ENCODE peak calls at places on chromosomes 5 and 9, in five cellular contexts. One of them, this sample, is unnamed.

GRCh38 chr9:109194157-109194556 is 27.1 kb upstream of the FRRS1L start:
- DNase-seq in H9: no peak
- DNase-seq in prostate gland: no peak
- DNase-seq in CD4-positive, alpha-beta T cell: no peak
- DNase-seq in CD8-positive, alpha-beta T cell: no peak
- DNase-seq in this sample: no peak

GRCh38 chr5:107456281-107456715 is 214.4 kb downstream of the EFNA5 start:
- DNase-seq in H9: no peak
- DNase-seq in prostate gland: peak
- DNase-seq in CD4-positive, alpha-beta T cell: no peak
- DNase-seq in CD8-positive, alpha-beta T cell: no peak
- DNase-seq in this sample: no peak

GRCh38 chr5:54243483-54244080 is 66.8 kb downstream of the ARL15 start:
- DNase-seq in H9: no peak
- DNase-seq in prostate gland: no peak
- DNase-seq in CD4-positive, alpha-beta T cell: peak
- DNase-seq in CD8-positive, alpha-beta T cell: no peak
- DNase-seq in this sample: no peak

GRCh38 chr5:26470439-26470838 is 567.9 kb downstream of the CDH9 start:
- DNase-seq in H9: no peak
- DNase-seq in prostate gland: no peak
- DNase-seq in CD4-positive, alpha-beta T cell: no peak
- DNase-seq in CD8-positive, alpha-beta T cell: no peak
- DNase-seq in this sample: no peak

GRCh38 chr5:134554319-134555222 is 29.1 kb downstream of the JADE2 start:
- DNase-seq in H9: no peak
- DNase-seq in prostate gland: peak
- DNase-seq in CD4-positive, alpha-beta T cell: no peak
- DNase-seq in CD8-positive, alpha-beta T cell: no peak
- DNase-seq in this sample: no peak

GRCh38 chr5:136420168-136420916 is 55.0 kb upstream of the TRPC7 start:
- DNase-seq in H9: no peak
- DNase-seq in prostate gland: no peak
- DNase-seq in CD4-positive, alpha-beta T cell: no peak
- DNase-seq in CD8-positive, alpha-beta T cell: no peak
- DNase-seq in this sample: no peak

GRCh38 chr5:77832166-77832770 is 56.1 kb upstream of the TBCA start:
- DNase-seq in H9: no peak
- DNase-seq in prostate gland: no peak
- DNase-seq in CD4-positive, alpha-beta T cell: no peak
- DNase-seq in CD8-positive, alpha-beta T cell: no peak
- DNase-seq in this sample: no peak

GRCh38 chr5:139287890-139288635 is 5.5 kb upstream of the MATR3 start:
- DNase-seq in H9: no peak
- DNase-seq in prostate gland: no peak
- DNase-seq in CD4-positive, alpha-beta T cell: no peak
- DNase-seq in CD8-positive, alpha-beta T cell: no peak
- DNase-seq in this sample: no peak

GRCh38 chr5:124289641-124290201 is 456.7 kb downstream of the ZNF608 start:
- DNase-seq in H9: peak
- DNase-seq in prostate gland: peak
- DNase-seq in CD4-positive, alpha-beta T cell: no peak
- DNase-seq in CD8-positive, alpha-beta T cell: no peak
- DNase-seq in this sample: no peak

GRCh38 chr5:95963650-95964410 is 2.2 kb upstream of the ELL2 start:
- DNase-seq in H9: no peak
- DNase-seq in prostate gland: no peak
- DNase-seq in CD4-positive, alpha-beta T cell: no peak
- DNase-seq in CD8-positive, alpha-beta T cell: no peak
- DNase-seq in this sample: no peak

GRCh38 chr5:168746893-168747640 is 167.9 kb upstream of the PANK3 start:
- DNase-seq in H9: no peak
- DNase-seq in prostate gland: no peak
- DNase-seq in CD4-positive, alpha-beta T cell: no peak
- DNase-seq in CD8-positive, alpha-beta T cell: no peak
- DNase-seq in this sample: no peak

GRCh38 chr5:78779771-78780616 is 131.4 kb upstream of the LHFPL2 start:
- DNase-seq in H9: no peak
- DNase-seq in prostate gland: no peak
- DNase-seq in CD4-positive, alpha-beta T cell: no peak
- DNase-seq in CD8-positive, alpha-beta T cell: no peak
- DNase-seq in this sample: no peak

GRCh38 chr5:39102684-39103155 is 28.5 kb upstream of the RICTOR start:
- DNase-seq in H9: no peak
- DNase-seq in prostate gland: no peak
- DNase-seq in CD4-positive, alpha-beta T cell: no peak
- DNase-seq in CD8-positive, alpha-beta T cell: no peak
- DNase-seq in this sample: no peak

GRCh38 chr5:56557198-56557597 is 258.2 kb upstream of the MAP3K1 start:
- DNase-seq in H9: no peak
- DNase-seq in prostate gland: no peak
- DNase-seq in CD4-positive, alpha-beta T cell: no peak
- DNase-seq in CD8-positive, alpha-beta T cell: no peak
- DNase-seq in this sample: no peak

DNA sequence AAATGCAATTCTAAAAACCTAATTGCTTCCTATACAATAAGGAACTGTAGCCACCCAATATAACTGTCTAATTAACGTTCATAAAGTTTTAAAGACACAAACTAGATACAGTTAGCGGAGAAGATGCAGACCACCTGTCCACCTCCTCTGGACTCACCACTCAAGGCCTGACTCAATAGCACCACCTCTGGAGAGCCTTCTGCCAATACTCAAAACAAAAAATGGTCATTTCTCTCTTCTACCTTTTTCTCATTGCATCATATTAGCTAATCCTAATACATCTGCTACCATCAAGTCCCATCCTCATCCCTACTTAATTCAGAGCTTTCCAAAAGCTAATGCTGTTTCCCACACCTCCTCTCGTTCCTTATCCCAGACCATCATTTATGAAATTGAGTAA is 159.9 kb downstream of the MLLT3 start:
- DNase-seq in H9: no peak
- DNase-seq in prostate gland: no peak
- DNase-seq in CD4-positive, alpha-beta T cell: no peak
- DNase-seq in CD8-positive, alpha-beta T cell: no peak
- DNase-seq in this sample: no peak
- TF ChIP-seq CTCF in H9: peak
- TF ChIP-seq CTCF in prostate gland: no peak
- TF ChIP-seq CTCF in CD4-positive, alpha-beta T cell: no peak
- TF ChIP-seq CTCF in CD8-positive, alpha-beta T cell: no peak
- TF ChIP-seq CTCF in this sample: no peak

DNA sequence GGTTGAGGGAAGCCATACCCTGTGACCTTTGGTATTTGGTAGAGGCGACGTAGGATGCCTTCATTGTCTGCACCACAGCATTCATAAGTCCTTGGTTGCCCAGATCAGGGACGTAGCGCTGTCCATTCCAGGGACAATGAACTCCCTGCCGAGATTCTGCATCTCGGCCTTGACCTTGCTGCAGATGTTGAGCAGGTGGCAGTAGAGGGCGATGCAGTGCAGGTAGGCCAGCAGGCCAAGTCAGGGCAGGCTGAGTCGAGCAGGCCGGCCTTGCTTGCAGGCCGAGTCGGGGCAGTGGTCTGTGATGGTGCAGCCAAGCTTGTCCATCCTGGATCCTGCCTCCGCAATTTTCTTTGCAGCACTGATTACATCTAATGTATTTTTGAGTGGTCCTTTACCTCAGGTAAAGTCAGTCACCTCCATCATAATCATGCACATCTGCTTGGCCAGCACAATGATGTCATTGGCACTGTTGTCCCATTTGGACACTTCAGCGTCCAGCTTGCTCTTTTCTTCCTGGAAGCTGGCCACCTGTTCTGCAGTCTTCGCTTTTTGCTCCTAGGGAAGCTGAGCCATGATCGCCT is 93.4 kb upstream of the CCDC112 start:
- DNase-seq in H9: peak
- DNase-seq in prostate gland: no peak
- DNase-seq in CD4-positive, alpha-beta T cell: no peak
- DNase-seq in CD8-positive, alpha-beta T cell: no peak
- DNase-seq in this sample: no peak
- TF ChIP-seq CTCF in H9: peak
- TF ChIP-seq CTCF in prostate gland: no peak
- TF ChIP-seq CTCF in CD4-positive, alpha-beta T cell: no peak
- TF ChIP-seq CTCF in CD8-positive, alpha-beta T cell: no peak
- TF ChIP-seq CTCF in this sample: peak

GRCh38 chr9:98240475-98240874 is 15.0 kb downstream of the TBC1D2 start:
- DNase-seq in H9: no peak
- DNase-seq in prostate gland: no peak
- DNase-seq in CD4-positive, alpha-beta T cell: no peak
- DNase-seq in CD8-positive, alpha-beta T cell: no peak
- DNase-seq in this sample: no peak

GRCh38 chr9:98236881-98237487 is 18.5 kb downstream of the TBC1D2 start:
- DNase-seq in H9: no peak
- DNase-seq in prostate gland: no peak
- DNase-seq in CD4-positive, alpha-beta T cell: no peak
- DNase-seq in CD8-positive, alpha-beta T cell: no peak
- DNase-seq in this sample: no peak

GRCh38 chr9:98241357-98242104 is 13.9 kb downstream of the TBC1D2 start:
- DNase-seq in H9: no peak
- DNase-seq in prostate gland: no peak
- DNase-seq in CD4-positive, alpha-beta T cell: no peak
- DNase-seq in CD8-positive, alpha-beta T cell: no peak
- DNase-seq in this sample: no peak
- TF ChIP-seq CTCF in H9: peak
- TF ChIP-seq CTCF in prostate gland: no peak
- TF ChIP-seq CTCF in CD4-positive, alpha-beta T cell: no peak
- TF ChIP-seq CTCF in CD8-positive, alpha-beta T cell: no peak
- TF ChIP-seq CTCF in this sample: no peak

GRCh38 chr5:150288361-150288760 is 1.2 kb downstream of the CAMK2A start:
- DNase-seq in H9: no peak
- DNase-seq in prostate gland: no peak
- DNase-seq in CD4-positive, alpha-beta T cell: no peak
- DNase-seq in CD8-positive, alpha-beta T cell: no peak
- DNase-seq in this sample: no peak
- TF ChIP-seq CTCF in H9: no peak
- TF ChIP-seq CTCF in prostate gland: no peak
- TF ChIP-seq CTCF in CD4-positive, alpha-beta T cell: no peak
- TF ChIP-seq CTCF in CD8-positive, alpha-beta T cell: no peak
- TF ChIP-seq CTCF in this sample: no peak

GRCh38 chr9:118595719-118596305 is 773.4 kb downstream of the BRINP1 start:
- DNase-seq in H9: peak
- DNase-seq in prostate gland: peak
- DNase-seq in CD4-positive, alpha-beta T cell: no peak
- DNase-seq in CD8-positive, alpha-beta T cell: no peak
- DNase-seq in this sample: no peak
- TF ChIP-seq CTCF in H9: peak
- TF ChIP-seq CTCF in prostate gland: peak
- TF ChIP-seq CTCF in CD4-positive, alpha-beta T cell: no peak
- TF ChIP-seq CTCF in CD8-positive, alpha-beta T cell: no peak
- TF ChIP-seq CTCF in this sample: peak

This sample was measured in D721Med.